ENCODE peak calls at places on chromosomes 12 and 14, in eight cellular contexts. M, W, S, F, T, R, A and N are unnamed samples.

GRCh38 chr12:27709932-27710591 is 570 bp upstream of the MRPS35 start:
- DNase-seq in R (no peak), W (no peak), F (no peak), S (no peak), A (peak; percentile 46), M (no peak), T (peak; percentile 61), N (no peak)

GRCh38 chr12:24228980-24229730 is 279.7 kb upstream of the SOX5 start:
- DNase-seq in R (no peak), T (peak; percentile 28), F (no peak), S (no peak), W (no peak), M (no peak), A (no peak), N (no peak)

GRCh38 chr12:52860102-52860838 is 11.5 kb upstream of the KRT78 start:
- DNase-seq in R (no peak), A (no peak), S (no peak), W (no peak), F (no peak), T (peak; percentile 52), M (peak; percentile 83), N (no peak)

GRCh38 chr12:63206908-63207307 is 55.9 kb upstream of the AVPR1A start:
- DNase-seq in S (peak; percentile 28), W (no peak), R (no peak), F (no peak), M (peak; percentile 76), T (no peak), A (peak; percentile 27), N (no peak)

GRCh38 chr12:613996-614726 is 49.1 kb downstream of the NINJ2 start:
- DNase-seq in R (peak; percentile 63), A (no peak), T (no peak), S (no peak), W (no peak), F (peak; percentile 50), M (peak; percentile 14), N (no peak)

GRCh38 chr12:105596731-105597130 is 266.2 kb downstream of the C12orf75 start:
- DNase-seq in A (no peak), S (no peak), R (no peak), T (no peak), F (no peak), W (no peak), M (peak; percentile 22), N (no peak)

GRCh38 chr12:53939141-53940108 is 794 bp downstream of the HOXC13 start:
- DNase-seq in F (no peak), R (no peak), M (peak; percentile 73), T (no peak), S (no peak), A (peak; percentile 38), W (no peak), N (no peak)

GRCh38 chr12:69555461-69555860 is 29.8 kb upstream of the CCT2 start:
- DNase-seq in T (peak; percentile 98), S (no peak), M (peak; percentile 19), F (no peak), A (no peak), W (no peak), R (no peak), N (no peak)

GRCh38 chr14:98725676-98726075 is 546.3 kb downstream of the BCL11B start:
- DNase-seq in S (no peak), M (no peak), R (no peak), F (no peak), T (no peak), A (no peak), W (no peak), N (no peak)

GRCh38 chr14:58864751-58865519 is 227.2 kb downstream of the DACT1 start:
- DNase-seq in A (no peak), W (no peak), S (peak; percentile 70), R (no peak), M (peak; percentile 61), T (peak; percentile 82), F (peak; percentile 32), N (no peak)

GRCh38 chr12:9707356-9707755 is 25.5 kb downstream of the CLECL1 start:
- DNase-seq in F (no peak), A (no peak), W (no peak), R (no peak), M (no peak), T (no peak), S (no peak), N (no peak)

GRCh38 chr12:54956322-54956721 is 28.2 kb downstream of the TESPA1 start:
- DNase-seq in W (no peak), M (no peak), R (no peak), T (no peak), S (no peak), F (no peak), A (no peak), N (no peak)

GRCh38 chr14:80536456-80536855 is 325.2 kb upstream of the DIO2 start:
- DNase-seq in T (peak; percentile 60), A (no peak), W (no peak), S (no peak), M (no peak), R (no peak), F (no peak), N (no peak)

GRCh38 chr12:124109760-124110159 is 136.7 kb downstream of the ZNF664 start:
- DNase-seq in W (no peak), R (peak; percentile 40), M (peak; percentile 43), A (no peak), S (no peak), T (peak; percentile 5), F (peak; percentile 57), N (no peak)

GRCh38 chr14:72751276-72752033 is 142.4 kb downstream of the DPF3 start:
- DNase-seq in R (no peak), F (no peak), T (peak; percentile 32), A (no peak), S (no peak), M (no peak), W (no peak), N (no peak)

GRCh38 chr12:46110928-46111699 is 120.7 kb upstream of the SCAF11 start:
- DNase-seq in F (no peak), M (no peak), T (no peak), A (no peak), W (no peak), R (no peak), S (no peak), N (no peak)
- TF ChIP-seq CTCF in F (no peak), M (no peak), T (no peak), A (no peak), W (no peak), R (no peak), S (no peak), N (no peak)

DNA sequence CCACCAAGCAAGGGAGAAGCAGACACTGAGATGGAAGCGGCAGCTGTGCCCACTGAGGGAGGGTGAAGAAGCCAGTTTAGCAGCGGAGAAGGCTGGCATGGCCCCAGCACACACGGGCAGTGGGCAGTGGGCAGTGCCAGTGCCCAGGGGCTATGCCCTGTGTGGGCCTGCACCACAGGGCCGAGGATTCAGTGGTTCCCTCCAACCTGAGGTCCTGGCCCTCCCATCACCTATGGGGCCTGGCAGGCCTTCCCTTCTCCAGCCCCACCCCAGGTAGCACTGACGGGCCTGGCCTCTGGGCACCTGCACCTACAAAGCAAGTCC is 81.1 kb downstream of the ITPK1 start:
- DNase-seq in F (no peak), R (no peak), M (no peak), T (no peak), S (no peak), A (no peak), W (no peak), N (no peak)
- TF ChIP-seq CTCF in F (no peak), R (no peak), M (no peak), T (no peak), S (no peak), A (no peak), W (no peak), N (no peak)

DNA sequence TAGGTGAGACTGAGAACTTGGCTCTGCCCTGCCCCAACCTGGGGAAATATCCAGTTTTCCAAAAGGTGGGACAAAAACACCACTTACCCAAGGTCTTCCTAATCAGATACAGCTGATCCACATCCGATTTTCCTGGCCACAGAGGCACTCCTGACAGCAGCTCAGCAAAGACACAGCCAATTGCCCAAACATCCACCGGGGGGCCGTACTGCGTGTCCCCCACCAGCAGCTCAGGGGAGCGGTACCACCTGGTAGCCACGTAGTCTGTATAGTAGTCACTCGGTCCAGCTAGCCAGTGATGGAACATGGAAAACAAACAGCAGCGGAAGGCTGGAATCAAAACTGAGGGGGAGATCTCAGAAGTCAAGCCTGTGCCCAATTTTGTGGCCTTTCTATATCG is 28.8 kb downstream of the DMAC2L start:
- DNase-seq in T (no peak), F (peak; percentile 44), A (no peak), M (no peak), R (no peak), S (no peak), W (no peak), N (no peak)
- TF ChIP-seq CTCF in T (no peak), F (peak; percentile 51), A (no peak), M (no peak), R (peak; percentile 17), S (no peak), W (no peak), N (no peak)

GRCh38 chr14:91284146-91284790 is 39.8 kb upstream of the GPR68 start:
- DNase-seq in W (no peak), A (no peak), T (peak; percentile 71), S (peak; percentile 28), F (peak; percentile 44), R (no peak), M (peak; percentile 49), N (no peak)
- TF ChIP-seq CTCF in W (no peak), A (no peak), T (no peak), S (no peak), F (no peak), R (no peak), M (no peak), N (no peak)

DNA sequence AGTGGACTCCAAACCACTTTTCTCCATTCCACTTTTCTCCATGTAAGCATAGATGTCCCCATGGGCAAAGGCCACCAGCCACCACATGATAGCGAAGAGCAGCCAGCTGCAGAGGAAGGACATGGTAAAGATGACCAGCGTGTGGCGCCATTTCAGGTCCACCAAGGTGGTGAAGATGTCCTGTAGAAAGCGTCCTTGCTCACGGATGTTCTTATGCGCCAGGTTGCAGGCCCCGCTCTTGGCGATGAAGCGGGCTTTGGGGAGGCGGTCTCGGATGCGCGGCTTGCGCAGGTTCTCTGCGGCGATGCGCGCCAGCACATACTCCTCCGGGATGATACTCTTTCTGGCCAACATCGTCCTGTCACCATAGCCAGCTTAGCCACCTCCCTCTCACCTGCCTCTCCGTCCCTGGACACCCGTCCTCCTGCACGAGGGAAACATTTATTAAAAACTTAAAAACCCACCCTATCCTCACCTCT is 1.2 kb downstream of the KCNJ8 start:
- DNase-seq in W (no peak), M (peak; percentile 5), A (no peak), F (peak; percentile 87), R (peak; percentile 6), S (no peak), T (peak; percentile 23), N (no peak)
- TF ChIP-seq CTCF in W (no peak), M (no peak), A (no peak), F (peak; percentile 76), R (no peak), S (peak; percentile 40), T (peak; percentile 26), N (no peak)